ENCODE peak calls at places on chromosomes 1 and 21, in five cellular contexts. K is NCI-H1417 treated with DMSO at 0.1 percent for 48 hours, N is neuronal stem cell, P is astrocyte of the spinal cord, S is mammary epithelial cell. Q is an unnamed sample.

GRCh38 chr1:235876292-235876914 is 9.7 kb upstream of the LYST start:
- DNase-seq in K (no peak), N (no peak), P (no peak), S (no peak), Q (no peak)

GRCh38 chr1:170929835-170930554 is 5.3 kb upstream of the MROH9 start:
- DNase-seq in K (peak; percentile 10), N (peak; percentile 55), P (peak; percentile 66), S (peak; percentile 54), Q (peak; percentile 48)

GRCh38 chr1:55213885-55214213 is 1.3 kb downstream of the USP24 start:
- DNase-seq in K (no peak), N (no peak), P (no peak), S (no peak), Q (no peak)

GRCh38 chr21:43209575-43210453 is 41.0 kb downstream of the CRYAA start:
- DNase-seq in K (no peak), N (no peak), P (peak; percentile 67), S (no peak), Q (peak; percentile 36)

GRCh38 chr1:226425004-226425378 is 17.1 kb upstream of the PARP1 start:
- DNase-seq in K (no peak), N (no peak), P (no peak), S (no peak), Q (no peak)

GRCh38 chr1:76571248-76571647 is 296.0 kb upstream of the ST6GALNAC5 start:
- DNase-seq in K (no peak), N (no peak), P (no peak), S (no peak), Q (no peak)

GRCh38 chr1:220491891-220492290 is 36.0 kb upstream of the MARK1 start:
- DNase-seq in K (no peak), N (no peak), P (no peak), S (no peak), Q (no peak)

GRCh38 chr1:119554188-119554587 is 47.2 kb downstream of the HSD3B1 start:
- DNase-seq in K (peak; percentile 77), N (no peak), P (peak; percentile 95), S (peak; percentile 74), Q (no peak)

GRCh38 chr1:204258213-204259115 is 44.7 kb upstream of the GOLT1A start:
- DNase-seq in K (no peak), N (peak; percentile 46), P (peak; percentile 25), S (peak; percentile 15), Q (no peak)

Q was measured in ureter.